ENCODE peak calls at places on chromosomes 6 and 20, in seven cellular contexts. W is NB4, E is astrocyte of the spinal cord, H is mucosa of descending colon, D is progenitor cell of endocrine pancreas, Q is ovary, F is heart right ventricle. X is an unnamed sample.

GRCh38 chr6:1519597-1519996 is 90.1 kb upstream of the FOXC1 start:
- DNase-seq in W (peak; percentile 71), E (no peak), H (no peak), D (no peak), Q (no peak), F (no peak), X (no peak)

GRCh38 chr6:141158740-141159139 is 974.0 kb upstream of the GJE1 start:
- DNase-seq in W (no peak), E (no peak), H (no peak), D (no peak), Q (no peak), F (no peak), X (no peak)

GRCh38 chr6:137013738-137014602 is 30.8 kb downstream of the IL20RA start:
- DNase-seq in W (peak; percentile 37), E (peak; percentile 57), H (no peak), D (no peak), Q (peak; percentile 20), F (no peak), X (no peak)

GRCh38 chr6:101527467-101527866 is 134.0 kb downstream of the GRIK2 start:
- DNase-seq in W (no peak), E (no peak), H (no peak), D (no peak), Q (no peak), F (no peak), X (no peak)

GRCh38 chr6:13172294-13172693 is 156.0 kb downstream of the TBC1D7 start:
- DNase-seq in W (no peak), E (no peak), H (no peak), D (no peak), Q (no peak), F (no peak), X (no peak)

GRCh38 chr20:62782893-62783278 is 13.4 kb upstream of the MRGBP start:
- DNase-seq in W (peak; percentile 61), E (no peak), H (no peak), D (no peak), Q (no peak), F (peak; percentile 71), X (no peak)

GRCh38 chr6:125868996-125869395 is 78.2 kb downstream of the NCOA7 start:
- DNase-seq in W (no peak), E (no peak), H (no peak), D (no peak), Q (no peak), F (peak; percentile 52), X (no peak)

GRCh38 chr6:105786449-105786848 is 299.7 kb upstream of the PRDM1 start:
- DNase-seq in W (peak; percentile 81), E (no peak), H (no peak), D (no peak), Q (no peak), F (no peak), X (no peak)

GRCh38 chr6:7204726-7205125 is 97.0 kb downstream of the RREB1 start:
- DNase-seq in W (no peak), E (no peak), H (no peak), D (no peak), Q (no peak), F (no peak), X (no peak)

GRCh38 chr20:37366749-37367148 is 20.8 kb downstream of the SRC start:
- DNase-seq in W (no peak), E (no peak), H (no peak), D (no peak), Q (no peak), F (no peak), X (no peak)

GRCh38 chr6:6008648-6009421 is 2.1 kb upstream of the NRN1 start:
- DNase-seq in W (peak; percentile 88), E (peak; percentile 66), H (peak; percentile 65), D (peak; percentile 64), Q (peak; percentile 56), F (peak; percentile 76), X (peak; percentile 88)

GRCh38 chr6:27096834-27097511 is 150.5 kb upstream of the PRSS16 start:
- DNase-seq in W (no peak), E (peak; percentile 78), H (peak; percentile 71), D (peak; percentile 40), Q (peak; percentile 19), F (no peak), X (peak; percentile 78)

GRCh38 chr6:7262037-7262461 is 51.0 kb downstream of the SSR1 start:
- DNase-seq in W (no peak), E (no peak), H (peak; percentile 76), D (no peak), Q (no peak), F (no peak), X (no peak)

GRCh38 chr20:61437280-61438206 is 185.5 kb downstream of the CDH4 start:
- DNase-seq in W (no peak), E (peak; percentile 93), H (no peak), D (no peak), Q (no peak), F (no peak), X (no peak)

GRCh38 chr20:46706242-46706641 is 3.2 kb upstream of the SLC2A10 start:
- DNase-seq in W (no peak), E (no peak), H (no peak), D (no peak), Q (no peak), F (no peak), X (no peak)

GRCh38 chr20:46710149-46710913 is 882 bp downstream of the SLC2A10 start:
- DNase-seq in W (no peak), E (peak; percentile 15), H (no peak), D (no peak), Q (no peak), F (no peak), X (no peak)

GRCh38 chr20:46709055-46709458 is 392 bp upstream of the SLC2A10 start:
- DNase-seq in W (no peak), E (no peak), H (no peak), D (no peak), Q (no peak), F (no peak), X (no peak)

GRCh38 chr20:46709459-46710148 is at the start of gene SLC2A10:
- DNase-seq in W (peak; percentile 20), E (peak; percentile 47), H (peak; percentile 75), D (peak; percentile 49), Q (peak; percentile 60), F (peak; percentile 64), X (peak; percentile 87)

GRCh38 chr20:46708172-46708860 is 1.1 kb upstream of the SLC2A10 start:
- DNase-seq in W (no peak), E (no peak), H (no peak), D (no peak), Q (no peak), F (no peak), X (no peak)
- TF ChIP-seq CTCF in W (no peak), E (peak; percentile 29), H (peak; percentile 34), D (peak; percentile 53), Q (no peak), F (no peak), X (peak; percentile 9)

GRCh38 chr6:154461348-154461747 is 49.1 kb downstream of the CNKSR3 start:
- DNase-seq in W (no peak), E (no peak), H (no peak), D (no peak), Q (no peak), F (no peak), X (no peak)

GRCh38 chr6:154458565-154459475 is 51.7 kb downstream of the CNKSR3 start:
- DNase-seq in W (no peak), E (no peak), H (no peak), D (no peak), Q (no peak), F (no peak), X (no peak)

GRCh38 chr6:154459513-154459912 is 51.0 kb downstream of the CNKSR3 start:
- DNase-seq in W (no peak), E (no peak), H (no peak), D (no peak), Q (no peak), F (no peak), X (no peak)

GRCh38 chr6:154462425-154462824 is 48.1 kb downstream of the CNKSR3 start:
- DNase-seq in W (no peak), E (no peak), H (no peak), D (no peak), Q (no peak), F (no peak), X (no peak)

DNA sequence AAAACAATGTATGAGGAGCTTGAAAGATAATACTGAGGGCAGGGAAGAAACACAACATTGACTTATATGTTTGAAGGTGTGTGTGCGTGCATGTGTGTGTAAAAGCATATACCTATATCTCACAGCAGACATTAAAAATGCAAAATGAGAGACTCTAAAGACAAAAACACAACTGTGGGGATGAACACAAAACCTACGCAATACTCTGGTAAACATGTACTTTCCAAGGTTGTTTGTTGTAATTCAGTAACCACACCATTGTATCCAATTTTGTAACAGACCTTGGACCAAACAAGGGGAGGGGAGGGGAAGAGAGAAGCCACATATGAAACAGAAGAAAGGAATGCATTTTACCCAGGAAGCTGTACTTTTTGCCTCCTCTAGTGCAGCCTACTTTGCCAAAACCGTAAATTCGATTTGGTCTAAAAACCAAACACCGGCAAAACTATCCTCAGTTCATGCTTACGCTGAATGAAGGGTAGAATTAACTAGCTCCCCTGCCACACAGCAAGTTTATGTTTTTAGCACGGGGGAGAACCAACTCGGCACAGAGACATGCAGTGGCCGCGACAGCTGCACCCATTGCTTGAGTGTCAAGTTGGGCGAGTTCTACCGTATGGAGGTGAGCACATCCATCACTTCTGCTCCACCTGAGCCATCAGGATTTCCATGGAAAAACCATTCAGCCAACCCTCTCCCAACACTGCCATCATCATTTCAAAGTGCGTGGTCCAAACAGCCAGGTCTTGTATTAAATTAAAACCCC is 50.0 kb downstream of the CNKSR3 start:
- DNase-seq in W (no peak), E (peak; percentile 70), H (no peak), D (no peak), Q (peak; percentile 48), F (no peak), X (no peak)
- TF ChIP-seq CTCF in W (no peak), E (no peak), H (no peak), D (no peak), Q (no peak), F (no peak), X (no peak)

GRCh38 chr20:59537991-59538390 is 66.3 kb upstream of the PHACTR3 start:
- DNase-seq in W (no peak), E (no peak), H (no peak), D (no peak), Q (no peak), F (no peak), X (no peak)
- TF ChIP-seq CTCF in W (no peak), E (no peak), H (no peak), D (no peak), Q (no peak), F (no peak), X (no peak)

GRCh38 chr6:23081701-23082100 is 512.3 kb downstream of the HDGFL1 start:
- DNase-seq in W (peak; percentile 4), E (no peak), H (no peak), D (no peak), Q (no peak), F (no peak), X (no peak)
- TF ChIP-seq CTCF in W (no peak), E (peak; percentile 33), H (no peak), D (peak; percentile 30), Q (no peak), F (no peak), X (no peak)

GRCh38 chr6:109039795-109040194 is 54.9 kb downstream of the SESN1 start:
- DNase-seq in W (peak; percentile 67), E (no peak), H (no peak), D (no peak), Q (no peak), F (no peak), X (no peak)
- TF ChIP-seq CTCF in W (no peak), E (no peak), H (no peak), D (no peak), Q (no peak), F (no peak), X (no peak)